ENCODE peak calls at places on chromosomes 12 and 14, in six cellular contexts. Y, A, C, M, G and W are unnamed samples.

GRCh38 chr14:87102979-87103378 is 890.0 kb downstream of the GALC start:
- DNase-seq in Y (no peak), A (no peak), C (no peak), M (no peak), G (no peak), W (no peak)

GRCh38 chr14:88870777-88871176 is 46.3 kb downstream of the TTC8 start:
- DNase-seq in Y (no peak), A (no peak), C (no peak), M (no peak), G (no peak), W (no peak)

GRCh38 chr12:14157129-14157747 is 175.8 kb upstream of the GRIN2B start:
- DNase-seq in Y (peak; percentile 43), A (no peak), C (no peak), M (no peak), G (no peak), W (no peak)

GRCh38 chr12:113813229-113813541 is 152.9 kb downstream of the RBM19 start:
- DNase-seq in Y (no peak), A (no peak), C (no peak), M (no peak), G (no peak), W (no peak)

GRCh38 chr12:32739279-32739678 is 16.4 kb downstream of the YARS2 start:
- DNase-seq in Y (no peak), A (no peak), C (no peak), M (no peak), G (no peak), W (no peak)

GRCh38 chr14:31968107-31968810 is 108.8 kb upstream of the ARHGAP5 start:
- DNase-seq in Y (no peak), A (no peak), C (no peak), M (no peak), G (no peak), W (no peak)

GRCh38 chr14:88590173-88590572 is 27.3 kb downstream of the ZC3H14 start:
- DNase-seq in Y (no peak), A (no peak), C (no peak), M (no peak), G (no peak), W (no peak)

GRCh38 chr12:91493308-91493707 is 310.7 kb upstream of the DCN start:
- DNase-seq in Y (no peak), A (no peak), C (no peak), M (no peak), G (no peak), W (no peak)

GRCh38 chr12:45050331-45050750 is 558 bp downstream of the DBX2 start:
- DNase-seq in Y (no peak), A (no peak), C (no peak), M (no peak), G (no peak), W (no peak)

GRCh38 chr12:12334710-12335040 is 15.4 kb downstream of the MANSC1 start:
- DNase-seq in Y (no peak), A (no peak), C (peak; percentile 10), M (no peak), G (no peak), W (no peak)

GRCh38 chr12:12671850-12672660 is 23.9 kb downstream of the GPR19 start:
- DNase-seq in Y (no peak), A (no peak), C (no peak), M (no peak), G (no peak), W (no peak)

GRCh38 chr12:64450711-64451486 is 1.0 kb upstream of the TBK1 start:
- DNase-seq in Y (no peak), A (no peak), C (no peak), M (no peak), G (no peak), W (no peak)

GRCh38 chr14:71586131-71586893 is 345.9 kb upstream of the RGS6 start:
- DNase-seq in Y (no peak), A (no peak), C (no peak), M (no peak), G (no peak), W (no peak)

GRCh38 chr12:95203477-95203843 is 13.8 kb downstream of the FGD6 start:
- DNase-seq in Y (no peak), A (no peak), C (no peak), M (no peak), G (no peak), W (no peak)
- H3K4me3 ChIP-seq in Y (no peak overlapping the region), A (no peak overlapping the region), C (no peak overlapping the region), M (no peak overlapping the region), G (no peak overlapping the region), W (no peak overlapping the region)

DNA sequence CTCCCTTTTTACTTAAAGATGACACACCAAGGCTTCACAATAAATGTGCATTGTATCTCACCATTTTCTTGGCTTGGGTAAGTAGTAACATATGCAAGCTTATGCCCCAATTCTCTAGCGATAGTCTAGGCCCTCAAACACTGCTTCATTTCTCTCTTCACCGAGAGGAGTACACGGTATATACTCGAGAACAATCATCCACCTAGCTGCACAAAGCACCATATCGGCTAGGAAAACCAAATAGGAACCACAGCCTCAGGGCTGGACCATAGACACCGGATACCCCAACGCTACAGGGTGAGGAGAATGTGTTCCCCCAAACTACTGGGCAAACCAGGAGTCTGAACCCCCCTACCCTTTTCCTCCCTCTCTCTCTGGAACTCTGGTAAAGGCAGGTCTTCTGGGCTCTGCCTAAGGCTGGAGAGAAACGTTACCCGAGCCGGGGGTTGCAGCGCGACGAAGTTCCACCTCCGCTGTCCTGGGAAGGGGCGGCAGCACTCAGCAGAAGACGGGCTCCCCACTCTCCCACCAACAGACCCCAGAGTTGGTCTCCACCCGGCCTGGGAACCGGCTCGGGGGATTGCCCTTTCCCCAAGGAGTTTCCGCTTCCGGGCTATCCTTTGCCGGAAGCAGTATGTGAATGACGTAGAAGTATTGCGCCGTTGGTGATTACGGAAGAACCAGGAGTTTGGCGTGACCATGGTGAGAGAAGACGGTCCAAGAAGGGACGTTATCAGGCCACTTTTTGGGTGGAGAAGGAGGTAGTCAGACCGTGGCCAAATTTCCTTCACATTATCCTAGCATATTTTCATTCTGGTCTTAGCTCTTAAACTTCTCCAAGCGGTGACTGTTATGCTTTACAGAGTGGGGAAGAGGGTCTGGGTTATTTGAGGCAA is at the start of the genes AREL1 and FCF1:
- DNase-seq in Y (peak; percentile 82), A (peak; percentile 85), C (peak; percentile 80), M (peak; percentile 82), G (peak; percentile 84), W (peak; percentile 81)
- H3K27ac ChIP-seq in Y (peak within 1 kb of the TSS; percentile 86), A (peak within 1 kb of the TSS; percentile 80), C (peak within 1 kb of the TSS; percentile 87), M (no peak within 1 kb of the TSS), G (peak within 1 kb of the TSS; percentile 89), W (peak within 1 kb of the TSS; percentile 77)

DNA sequence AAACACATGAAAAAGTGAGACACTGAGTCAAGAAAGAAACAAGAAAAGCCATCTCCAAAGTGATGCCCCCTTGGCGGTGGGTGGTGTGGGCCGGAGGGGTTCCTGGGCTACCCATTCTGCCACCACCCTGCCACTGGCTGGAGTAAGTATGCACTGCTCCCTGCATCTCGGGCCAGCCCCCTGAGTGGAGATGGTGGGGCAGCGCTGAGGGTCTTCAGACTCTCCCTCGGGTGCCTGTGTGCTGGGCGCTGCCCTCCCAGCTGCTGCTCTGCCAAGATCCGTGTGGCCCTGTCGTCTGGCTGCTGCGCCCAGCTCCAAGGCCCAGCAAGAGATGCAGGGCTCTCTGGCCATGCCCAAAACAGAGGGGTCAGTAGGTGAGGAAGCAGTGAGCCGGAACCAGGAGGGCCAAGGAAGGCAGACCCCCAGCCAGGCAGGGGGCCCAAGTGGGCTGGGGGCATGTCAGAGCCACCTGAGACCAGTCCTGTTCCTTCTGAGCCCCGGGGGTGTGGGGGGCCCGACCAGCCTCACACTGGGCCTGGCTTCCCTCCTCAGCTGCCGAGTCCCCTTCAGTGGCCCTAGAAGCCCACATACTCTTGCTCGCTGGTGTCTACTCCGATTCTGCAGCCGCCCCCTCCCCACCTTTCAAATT is 5.2 kb downstream of the GPR132 start:
- DNase-seq in Y (no peak), A (no peak), C (no peak), M (no peak), G (no peak), W (no peak)
- H3K4me3 ChIP-seq in Y (no peak overlapping the region), A (no peak overlapping the region), C (no peak overlapping the region), M (no peak overlapping the region), G (no peak overlapping the region), W (no peak overlapping the region)

DNA sequence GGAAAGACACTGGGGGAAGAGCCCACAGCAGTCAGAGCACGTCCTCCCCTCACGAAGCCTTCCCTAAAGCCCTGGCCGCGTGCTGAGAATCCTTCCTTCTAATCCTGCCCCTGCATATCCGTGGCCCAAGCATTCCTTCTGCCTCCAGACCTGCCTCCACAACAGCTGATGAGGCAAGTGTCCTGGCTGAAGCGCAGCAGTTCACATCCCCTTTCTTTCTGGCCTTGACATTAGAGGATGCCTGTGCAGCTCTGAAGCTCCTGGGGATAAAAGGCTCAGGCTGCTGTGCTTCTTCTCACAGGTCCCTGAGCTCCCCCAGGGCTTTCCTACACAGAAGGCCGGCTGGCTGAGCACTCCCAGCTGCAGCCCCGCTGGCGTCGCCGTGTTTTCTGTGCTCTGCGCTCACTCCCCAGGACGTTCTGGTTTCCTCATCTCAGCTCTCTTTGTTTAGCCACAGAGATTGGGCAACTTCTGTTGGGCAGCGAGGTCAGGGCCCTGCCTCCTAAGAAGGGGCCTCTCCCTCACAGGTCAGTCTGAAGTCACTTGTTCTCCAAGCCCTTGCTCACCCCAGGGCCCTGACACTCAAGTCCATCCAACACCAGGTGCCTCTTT is 45.8 kb downstream of the NINJ2 start:
- DNase-seq in Y (no peak), A (peak; percentile 36), C (peak; percentile 42), M (no peak), G (peak; percentile 46), W (peak; percentile 89)
- H3K27ac ChIP-seq in Y (peak overlapping the region; percentile 59), A (peak overlapping the region; percentile 17), C (peak overlapping the region; percentile 18), M (no peak overlapping the region), G (peak overlapping the region; percentile 37), W (peak overlapping the region; percentile 81)

DNA sequence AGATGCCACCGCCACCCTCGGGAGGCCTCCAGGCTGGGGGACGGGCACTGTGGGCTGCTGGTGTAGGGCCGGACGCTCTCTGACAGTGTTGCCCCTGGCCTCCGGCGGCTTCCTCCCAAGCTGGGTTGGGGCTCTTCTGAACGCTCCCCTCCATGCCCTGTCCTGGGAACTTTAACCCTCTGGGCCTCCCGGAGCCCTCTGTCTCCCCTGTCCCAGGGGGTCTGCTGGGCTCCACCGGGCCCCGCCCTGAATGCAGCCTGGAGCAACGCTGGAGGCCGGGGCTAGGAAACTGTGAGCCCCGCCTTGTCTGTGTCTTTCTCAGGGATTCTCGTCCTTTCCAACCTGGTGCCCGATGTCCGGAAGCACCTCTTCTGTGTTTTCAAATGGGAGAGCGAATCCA is 45.7 kb upstream of the FBRSL1 start:
- DNase-seq in Y (no peak), A (no peak), C (no peak), M (no peak), G (no peak), W (no peak)
- H3K4me3 ChIP-seq in Y (no peak overlapping the region), A (no peak overlapping the region), C (no peak overlapping the region), M (no peak overlapping the region), G (no peak overlapping the region), W (no peak overlapping the region)

GRCh38 chr12:15550778-15551177 is 228.5 kb downstream of the PTPRO start:
- DNase-seq in Y (no peak), A (no peak), C (no peak), M (no peak), G (no peak), W (no peak)
- H3K27ac ChIP-seq in Y (no peak overlapping the region), A (no peak overlapping the region), C (no peak overlapping the region), M (no peak overlapping the region), G (no peak overlapping the region), W (no peak overlapping the region)